ENCODE peak calls at places on chromosomes 1 and 21, in five cellular contexts. S, U, M, J and D are unnamed samples.

GRCh38 chr21:30329203-30329868 is 8.2 kb downstream of the KRTAP27-1 start:
- DNase-seq in S (no peak), M (no peak), U (no peak), J (no peak), D (no peak)

GRCh38 chr1:8370928-8371327 is 53.0 kb downstream of the SLC45A1 start:
- DNase-seq in U (no peak), M (peak; percentile 35), S (no peak), J (no peak), D (no peak)

GRCh38 chr1:178126790-178127189 is 32.9 kb downstream of the RASAL2 start:
- DNase-seq in U (no peak), M (peak; percentile 95), J (peak; percentile 96), S (no peak), D (no peak)

GRCh38 chr1:54300395-54300794 is 100.4 kb downstream of the MRPL37 start:
- DNase-seq in J (no peak), M (no peak), S (no peak), U (no peak), D (no peak)

GRCh38 chr1:59903136-59903754 is 23.3 kb downstream of the CYP2J2 start:
- DNase-seq in U (no peak), M (no peak), J (peak; percentile 15), S (no peak), D (no peak)

GRCh38 chr1:11978290-11978689 is 2.0 kb upstream of the MFN2 start:
- DNase-seq in S (no peak), M (no peak), U (no peak), J (no peak), D (no peak)

GRCh38 chr1:204285438-204286322 is 71.9 kb upstream of the GOLT1A start:
- DNase-seq in S (no peak), U (no peak), J (no peak), M (no peak), D (no peak)

GRCh38 chr1:17018849-17019248 is 7.1 kb upstream of the ATP13A2 start:
- DNase-seq in J (no peak), U (no peak), S (no peak), M (no peak), D (no peak)

GRCh38 chr1:53582211-53583020 is 123.2 kb downstream of the DMRTB1 start:
- DNase-seq in S (no peak), U (no peak), J (no peak), M (no peak), D (no peak)

GRCh38 chr1:55337801-55338447 is 122.8 kb upstream of the USP24 start:
- DNase-seq in J (no peak), M (peak; percentile 79), U (no peak), S (no peak), D (no peak)

GRCh38 chr1:234543442-234544093 is 64.6 kb upstream of the TARBP1 start:
- DNase-seq in S (no peak), M (no peak), U (no peak), J (no peak), D (no peak)

GRCh38 chr1:56437959-56438358 is 141.4 kb downstream of the PLPP3 start:
- DNase-seq in S (no peak), M (peak; percentile 38), J (no peak), U (no peak), D (no peak)

GRCh38 chr21:45324430-45325205 is 36.9 kb upstream of the POFUT2 start:
- DNase-seq in S (no peak), M (no peak), J (no peak), U (no peak), D (no peak)

GRCh38 chr1:82625562-82625961 is 824.8 kb downstream of the ADGRL2 start:
- DNase-seq in J (no peak), S (no peak), M (no peak), U (no peak), D (peak; percentile 2)

GRCh38 chr1:27275686-27276085 is 41.3 kb downstream of the WDTC1 start:
- DNase-seq in J (no peak), S (no peak), M (no peak), U (no peak), D (no peak)

GRCh38 chr1:11797525-11798216 is 8.1 kb downstream of the MTHFR start:
- DNase-seq in S (no peak), U (peak; percentile 81), J (no peak), M (peak; percentile 51), D (no peak)

GRCh38 chr1:200388791-200389190 is 21.0 kb downstream of the ZNF281 start:
- DNase-seq in J (no peak), U (no peak), M (no peak), S (no peak), D (no peak)

GRCh38 chr21:44765231-44766013 is 36.2 kb downstream of the UBE2G2 start:
- DNase-seq in U (no peak), S (no peak), M (no peak), J (no peak), D (peak; percentile 61)

GRCh38 chr1:31788825-31789256 is 24.7 kb upstream of the ADGRB2 start:
- DNase-seq in M (peak; percentile 83), J (no peak), S (no peak), U (peak; percentile 35), D (no peak)

GRCh38 chr1:209160230-209160629 is 423.3 kb upstream of the CAMK1G start:
- DNase-seq in S (no peak), J (no peak), M (no peak), U (no peak), D (no peak)

GRCh38 chr1:3101127-3101939 is 32.3 kb downstream of the PRDM16 start:
- DNase-seq in U (no peak), S (no peak), M (no peak), J (no peak), D (no peak)

GRCh38 chr1:116826818-116827606 is 72.8 kb downstream of the CD2 start:
- DNase-seq in M (peak; percentile 7), S (no peak), U (no peak), J (no peak), D (peak; percentile 11)

GRCh38 chr1:226310637-226311195 is 1.8 kb upstream of the LIN9 start:
- DNase-seq in U (no peak), M (no peak), S (peak; percentile 36), J (no peak), D (no peak)

GRCh38 chr1:115332813-115333608 is 5.0 kb downstream of the NGF start:
- DNase-seq in J (no peak), S (no peak), U (peak; percentile 74), M (peak; percentile 81), D (no peak)

GRCh38 chr1:31955917-31956736 is 18.0 kb upstream of the PTP4A2 start:
- DNase-seq in S (peak; percentile 90), M (peak; percentile 100), J (no peak), U (peak; percentile 89), D (peak; percentile 56)

GRCh38 chr21:38506606-38507331 is 8.5 kb upstream of the ERG start:
- DNase-seq in M (no peak), J (no peak), U (no peak), S (no peak), D (no peak)

GRCh38 chr1:175000697-175001187 is 995 bp downstream of the CACYBP start:
- DNase-seq in S (no peak), M (no peak), J (no peak), U (no peak), D (no peak)

GRCh38 chr1:119279441-119280415 is 88.9 kb upstream of the HAO2 start:
- DNase-seq in S (no peak), J (peak; percentile 59), M (peak; percentile 76), U (no peak), D (no peak)

GRCh38 chr1:228125185-228125584 is 14.9 kb upstream of the GUK1 start:
- DNase-seq in S (no peak), U (no peak), J (no peak), M (no peak), D (no peak)

DNA sequence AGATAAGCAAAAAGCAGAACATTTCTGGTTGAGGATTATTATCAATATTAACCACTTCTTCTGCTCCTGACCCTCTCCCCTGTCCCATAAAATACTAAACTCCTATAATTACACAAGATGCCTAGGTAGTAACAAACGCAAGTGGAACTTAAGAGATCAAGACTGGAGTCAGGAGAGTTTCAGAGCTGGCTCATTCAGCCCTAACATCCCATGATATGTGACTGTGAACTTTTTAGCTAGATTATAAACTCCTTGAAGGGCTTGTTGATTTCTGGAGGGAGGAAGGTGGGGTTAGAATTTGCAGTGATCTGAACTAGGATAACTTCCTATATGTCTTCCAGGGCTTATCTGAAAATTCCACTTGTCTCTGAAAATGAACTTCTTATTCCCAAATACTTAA is 130.6 kb downstream of the TGFB2 start:
- DNase-seq in S (no peak), M (no peak), U (no peak), J (no peak), D (no peak)
- H3K4me1 ChIP-seq in S (peaks cover 27% of the 10 kb centered on the region), M (peaks cover 13% of the 10 kb centered on the region), U (peaks cover 40% of the 10 kb centered on the region), J (peaks cover 11% of the 10 kb centered on the region), D (no peaks in the 10 kb centered on the region)

GRCh38 chr1:41754540-41754939 is 164.2 kb downstream of the HIVEP3 start:
- DNase-seq in J (no peak), U (no peak), M (no peak), S (no peak), D (peak; percentile 18)

GRCh38 chr1:41749992-41750745 is 168.6 kb downstream of the HIVEP3 start:
- DNase-seq in J (no peak), M (no peak), U (no peak), S (no peak), D (no peak)

GRCh38 chr1:41758490-41758889 is 160.2 kb downstream of the HIVEP3 start:
- DNase-seq in J (no peak), M (no peak), S (no peak), U (no peak), D (no peak)

GRCh38 chr1:41751804-41752513 is 166.8 kb downstream of the HIVEP3 start:
- DNase-seq in U (no peak), M (peak; percentile 92), J (no peak), S (no peak), D (no peak)

DNA sequence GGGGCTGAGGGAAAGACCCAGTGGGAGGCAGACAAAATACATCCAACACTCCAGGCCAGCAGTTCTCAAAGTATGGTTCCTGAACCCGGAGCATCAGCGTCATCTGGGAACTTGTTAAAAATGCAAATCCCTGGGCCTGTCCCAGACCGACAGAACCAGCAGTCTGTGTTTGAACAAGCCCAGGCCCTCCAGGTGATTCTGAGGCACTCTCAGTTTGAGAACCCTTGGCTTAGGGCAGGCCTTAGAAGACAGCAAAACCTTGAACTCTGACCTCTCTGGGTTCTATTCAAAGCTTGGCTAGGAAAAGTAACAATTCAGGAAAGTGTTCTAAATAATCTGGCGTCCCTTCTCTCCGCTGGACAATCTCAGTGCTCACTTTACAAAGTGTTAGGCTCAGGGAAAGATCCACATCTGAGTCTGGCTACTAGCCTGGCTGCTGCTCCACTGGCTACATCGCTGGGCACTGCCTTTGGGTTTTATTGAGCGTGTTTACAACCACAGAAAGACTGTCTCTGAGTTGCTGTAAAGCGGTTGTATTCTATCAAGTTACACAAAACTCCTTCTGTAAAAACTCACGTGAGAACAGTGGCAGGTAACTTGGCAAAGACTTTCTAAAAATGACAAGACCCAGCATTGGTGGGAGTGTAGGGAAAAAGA is 166.1 kb downstream of the HIVEP3 start:
- DNase-seq in S (no peak), J (no peak), U (no peak), M (no peak), D (no peak)
- H3K4me3 ChIP-seq in S (no peak overlapping the region), J (no peak overlapping the region), U (no peak overlapping the region), M (no peak overlapping the region), D (no peak overlapping the region)

GRCh38 chr1:220881918-220882891 is 3.0 kb downstream of the HLX start:
- DNase-seq in U (no peak), M (peak; percentile 59), S (no peak), J (no peak), D (no peak)
- H3K4me1 ChIP-seq in U (peaks cover 30% of the 10 kb centered on the region), M (peaks cover 9% of the 10 kb centered on the region), S (peaks cover 68% of the 10 kb centered on the region), J (no peaks in the 10 kb centered on the region), D (peaks cover 9% of the 10 kb centered on the region)

DNA sequence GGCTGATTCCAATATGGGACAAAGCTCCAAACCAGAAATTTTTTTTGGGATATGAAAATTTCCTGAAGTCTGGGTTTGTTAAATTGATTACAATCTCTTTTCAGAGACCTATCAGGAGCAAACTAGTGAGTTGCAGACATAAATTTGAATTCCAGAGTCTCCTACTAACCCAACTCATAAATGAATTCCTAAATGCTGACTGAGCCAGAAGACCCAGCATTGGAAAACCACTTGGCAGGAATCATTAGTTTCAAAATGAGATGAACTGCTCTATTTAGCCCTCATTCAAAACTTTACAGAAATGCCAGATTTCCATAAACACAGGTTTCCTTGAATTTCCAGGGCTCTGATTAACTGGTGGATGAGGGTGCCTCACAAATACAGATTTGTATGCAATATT is 222.5 kb downstream of the HLX start:
- DNase-seq in J (no peak), M (peak; percentile 76), U (no peak), S (no peak), D (no peak)
- H3K4me3 ChIP-seq in J (no peak overlapping the region), M (no peak overlapping the region), U (no peak overlapping the region), S (no peak overlapping the region), D (no peak overlapping the region)